ENCODE peak calls at places on chromosome 19, in four cellular contexts. J, A, V and Y are unnamed samples.

GRCh38 chr19:46447006-46447405 is 18.3 kb upstream of the PNMA8C start:
- DNase-seq in J (no peak), A (no peak), V (no peak), Y (no peak)

GRCh38 chr19:12778020-12778904 is 2.9 kb upstream of the HOOK2 start:
- DNase-seq in V (no peak), J (no peak), A (no peak), Y (no peak)

GRCh38 chr19:10602330-10603083 is 15.4 kb upstream of the AP1M2 start:
- DNase-seq in J (peak), V (no peak), A (peak), Y (peak)

GRCh38 chr19:52991021-52991420 is 22.7 kb upstream of the ERVV-1 start:
- DNase-seq in J (no peak), V (no peak), A (no peak), Y (no peak)

GRCh38 chr19:50358483-50359431 is 6.7 kb downstream of the NAPSA start:
- DNase-seq in V (no peak), A (no peak), J (peak), Y (no peak)

GRCh38 chr19:49930483-49931011 is 1.2 kb upstream of the NUP62 start:
- DNase-seq in J (peak), V (no peak), A (peak), Y (no peak)

GRCh38 chr19:4909172-4909896 is at the start of gene UHRF1:
- DNase-seq in A (no peak), V (no peak), J (peak), Y (peak)

GRCh38 chr19:29143183-29143582 is 69.8 kb downstream of the UQCRFS1 start:
- DNase-seq in V (no peak), J (no peak), A (no peak), Y (no peak)

GRCh38 chr19:54551293-54551692 is 22.3 kb upstream of the LILRA2 start:
- DNase-seq in J (no peak), V (no peak), A (no peak), Y (no peak)

GRCh38 chr19:11247391-11247790 is 8.0 kb downstream of the ANGPTL8 start:
- DNase-seq in J (no peak), A (no peak), V (no peak), Y (no peak)

GRCh38 chr19:8638078-8638619 is 7.7 kb downstream of the NFILZ start:
- DNase-seq in A (no peak), V (no peak), J (no peak), Y (peak)

GRCh38 chr19:778910-779653 is 18.2 kb upstream of the PTBP1 start:
- DNase-seq in A (no peak), V (no peak), J (no peak), Y (peak)

GRCh38 chr19:49010453-49010852 is 6.4 kb downstream of the LHB start:
- DNase-seq in V (no peak), A (no peak), J (no peak), Y (no peak)

GRCh38 chr19:16384688-16385087 is 60.1 kb downstream of the KLF2 start:
- DNase-seq in V (no peak), J (no peak), A (no peak), Y (no peak)

GRCh38 chr19:56477429-56478338 is 539 bp upstream of the ZNF667 start:
- DNase-seq in V (peak), J (peak), A (no peak), Y (no peak)

DNA sequence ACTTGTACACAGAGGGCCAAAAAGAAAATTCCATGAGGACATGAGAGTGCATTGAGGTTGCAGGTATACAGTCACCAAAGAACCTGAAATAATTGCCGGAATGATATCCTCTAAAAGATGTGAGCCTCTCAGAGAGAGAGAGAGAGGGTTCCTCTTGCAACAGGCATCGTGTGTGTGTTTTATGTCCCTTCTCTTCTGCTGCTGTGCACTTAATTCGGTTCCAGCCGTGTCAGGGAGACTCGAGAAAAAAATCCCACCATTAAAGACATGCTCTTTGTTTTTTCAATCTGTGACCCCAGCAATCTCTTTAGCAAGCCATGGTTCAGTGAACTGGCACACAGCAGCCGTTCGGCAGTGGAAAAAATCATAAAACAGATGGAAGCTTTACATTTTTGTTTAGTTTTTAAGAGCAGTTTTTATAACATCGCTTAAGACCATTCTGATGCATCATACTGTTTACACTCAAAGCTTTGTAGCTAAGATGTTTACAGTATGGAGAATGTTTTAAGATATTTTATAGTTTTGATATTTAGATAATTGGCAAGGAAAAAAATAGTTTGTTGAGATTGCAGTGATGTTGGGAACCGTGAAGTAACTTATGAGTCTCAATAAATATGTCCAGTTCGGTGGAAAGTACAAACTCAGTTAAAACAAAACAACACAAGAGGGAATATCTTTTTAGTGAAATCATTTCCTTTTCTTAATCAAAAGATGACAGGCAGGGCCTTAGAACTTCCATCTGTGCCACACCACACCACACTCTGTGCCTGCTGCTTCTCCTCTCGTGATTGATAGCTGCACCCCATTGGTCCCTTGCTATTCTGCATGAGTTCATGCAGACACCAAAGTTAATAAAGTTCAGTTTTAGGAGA is 31.2 kb upstream of the ZNF536 start:
- DNase-seq in J (no peak), V (no peak), A (no peak), Y (no peak)
- TF ChIP-seq FOSL1 in J (no peak), V (no peak), A (no peak), Y (no peak)

GRCh38 chr19:3287814-3288213 is 63.4 kb downstream of the CELF5 start:
- DNase-seq in A (no peak), V (no peak), J (no peak), Y (no peak)
- TF ChIP-seq FOSL1 in A (no peak), V (no peak), J (no peak), Y (no peak)

GRCh38 chr19:32624410-32624809 is 43.4 kb downstream of the PDCD5 start:
- DNase-seq in V (no peak), A (no peak), J (no peak), Y (no peak)

GRCh38 chr19:32631381-32631780 is 43.6 kb downstream of the ANKRD27 start:
- DNase-seq in V (no peak), A (no peak), J (no peak), Y (no peak)

GRCh38 chr19:32630338-32630737 is 44.6 kb downstream of the ANKRD27 start:
- DNase-seq in A (no peak), J (no peak), V (no peak), Y (no peak)

GRCh38 chr19:32627714-32628253 is 46.8 kb downstream of the PDCD5 start:
- DNase-seq in A (no peak), V (no peak), J (no peak), Y (no peak)

GRCh38 chr19:32626969-32627368 is 46.0 kb downstream of the PDCD5 start:
- DNase-seq in V (no peak), J (no peak), A (no peak), Y (no peak)
- TF ChIP-seq FOSL1 in V (no peak), J (no peak), A (no peak), Y (no peak)

GRCh38 chr19:33684550-33685303 is 63.0 kb downstream of the CHST8 start:
- DNase-seq in A (no peak), V (no peak), J (no peak), Y (no peak)
- TF ChIP-seq FOSL1 in A (no peak), V (no peak), J (no peak), Y (no peak)

GRCh38 chr19:47509973-47510372 is 4.9 kb downstream of the NAPA start:
- DNase-seq in V (no peak), A (no peak), J (no peak), Y (no peak)

GRCh38 chr19:47507924-47508553 is 6.8 kb downstream of the NAPA start:
- DNase-seq in J (no peak), V (no peak), A (no peak), Y (no peak)

GRCh38 chr19:47508721-47509120 is 6.1 kb downstream of the NAPA start:
- DNase-seq in A (no peak), V (no peak), J (no peak), Y (no peak)

GRCh38 chr19:47510516-47511127 is 4.2 kb downstream of the NAPA start:
- DNase-seq in A (no peak), J (no peak), V (no peak), Y (no peak)

DNA sequence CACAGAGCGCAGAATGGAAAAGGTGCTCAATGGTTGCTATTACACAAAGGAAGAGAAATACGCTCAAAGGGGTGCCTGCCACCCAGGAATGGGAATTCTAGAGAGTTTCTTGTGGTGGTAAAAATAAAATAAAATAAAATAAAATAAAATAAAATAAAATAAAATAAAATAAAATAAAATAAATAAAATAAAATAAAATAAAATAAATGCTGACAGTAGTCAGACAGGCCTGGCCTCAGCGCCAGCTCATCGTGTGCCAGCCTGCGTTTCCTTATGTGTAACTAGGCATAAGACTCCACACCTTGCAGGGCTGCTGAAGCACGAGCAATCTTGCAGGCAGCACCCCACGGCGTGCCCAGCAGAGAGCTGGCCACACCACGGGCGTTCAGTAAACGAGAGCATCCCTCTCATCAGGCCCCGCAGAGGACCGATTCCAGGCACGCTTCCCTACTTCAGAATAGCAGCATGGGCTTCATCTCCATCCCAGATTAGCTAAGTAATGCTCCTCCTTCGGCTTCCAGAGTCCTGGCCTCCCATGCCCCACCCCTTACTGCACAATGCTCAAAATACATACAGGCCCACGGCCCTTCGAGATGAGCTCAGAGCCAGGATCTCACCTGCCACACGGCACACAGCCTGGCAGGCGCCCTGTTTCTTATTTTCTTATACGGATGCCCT is 5.6 kb downstream of the NAPA start:
- DNase-seq in J (no peak), A (no peak), V (no peak), Y (no peak)
- TF ChIP-seq FOSL1 in J (no peak), A (no peak), V (no peak), Y (no peak)

DNA sequence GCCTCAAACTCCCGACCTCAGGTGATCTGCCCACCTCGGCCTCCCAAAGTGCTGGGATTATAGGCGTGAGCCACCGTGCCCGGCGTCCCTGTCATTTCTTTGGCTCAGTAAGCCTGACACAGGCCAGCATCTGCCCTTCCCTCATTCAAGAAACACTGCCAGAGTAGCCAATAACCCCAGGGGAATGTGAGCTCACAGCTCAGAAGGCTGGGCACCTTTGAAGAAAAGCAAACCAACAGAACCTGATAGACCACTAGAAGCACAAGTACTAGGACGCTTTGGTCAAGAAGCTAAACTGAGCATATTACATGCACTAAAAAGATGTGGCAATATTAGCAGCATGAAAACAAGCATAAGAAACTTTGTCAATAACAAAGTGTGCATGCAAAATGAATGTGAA is 14.2 kb downstream of the SIGLEC5 start:
- DNase-seq in V (no peak), J (no peak), A (no peak), Y (no peak)
- TF ChIP-seq FOSL1 in V (no peak), J (no peak), A (no peak), Y (no peak)

DNA sequence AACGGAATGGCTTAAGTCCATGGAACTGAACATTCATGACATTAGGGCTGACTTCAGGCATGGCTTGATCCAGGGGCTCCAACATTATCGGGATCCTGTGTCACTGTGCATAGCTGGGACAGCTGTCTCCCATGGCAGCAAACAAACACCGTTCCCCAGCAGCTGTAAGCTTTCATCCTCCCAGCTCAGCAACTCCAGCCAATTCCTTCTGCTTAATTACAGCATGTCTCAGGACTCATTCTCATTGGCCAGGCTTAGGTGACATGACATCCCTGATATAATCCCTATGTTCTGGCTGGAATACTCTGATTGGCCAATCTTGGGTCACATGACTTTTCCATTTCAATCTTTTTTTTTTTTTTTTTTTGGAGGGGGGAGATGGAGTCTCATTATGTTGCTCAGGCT is 10.9 kb upstream of the TLE5 start:
- DNase-seq in A (peak), V (no peak), J (peak), Y (peak)
- TF ChIP-seq FOSL1 in A (no peak), V (no peak), J (no peak), Y (no peak)

DNA sequence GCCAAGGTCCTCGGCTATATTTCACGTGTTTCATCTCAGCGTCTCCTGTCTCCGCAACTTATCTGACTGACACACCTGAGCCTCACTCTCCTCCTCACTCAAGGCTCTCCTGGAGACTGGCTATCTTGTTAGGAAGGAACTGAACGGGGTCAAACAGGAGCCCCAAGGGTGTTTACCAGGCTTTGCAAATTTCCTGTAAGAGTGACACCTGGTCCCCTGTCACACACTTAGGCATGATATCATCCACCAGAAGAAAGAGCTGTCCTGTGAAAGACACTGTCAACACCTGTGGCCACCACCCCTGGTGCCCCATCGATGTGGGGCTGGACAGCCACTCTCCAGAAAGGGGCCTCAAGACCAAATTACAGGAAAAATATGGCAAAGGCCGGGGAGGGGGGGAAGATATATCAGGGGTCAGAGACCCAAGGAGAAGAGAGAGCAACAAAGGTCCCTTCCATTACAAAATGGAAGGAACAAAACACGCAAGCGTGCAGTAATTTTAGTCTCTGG is 2.9 kb downstream of the CD70 start:
- DNase-seq in V (no peak), A (no peak), J (no peak), Y (no peak)
- TF ChIP-seq FOSL1 in V (no peak), A (no peak), J (no peak), Y (no peak)

GRCh38 chr19:18009412-18010066 is 1.6 kb downstream of the ARRDC2 start:
- DNase-seq in A (no peak), J (no peak), V (no peak), Y (peak)

GRCh38 chr19:18008814-18009213 is 844 bp downstream of the ARRDC2 start:
- DNase-seq in A (no peak), V (no peak), J (no peak), Y (no peak)

GRCh38 chr19:18007939-18008673 is at the start of gene ARRDC2:
- DNase-seq in J (peak), V (peak), A (no peak), Y (peak)

GRCh38 chr19:18007605-18007938 is 398 bp upstream of the ARRDC2 start:
- DNase-seq in V (no peak), J (no peak), A (no peak), Y (no peak)

GRCh38 chr19:18006895-18007604 is 920 bp upstream of the ARRDC2 start:
- DNase-seq in A (no peak), J (peak), V (no peak), Y (peak)
- TF ChIP-seq FOSL1 in A (no peak), J (no peak), V (no peak), Y (no peak)